ENCODE peak calls at places on chromosomes 5 and 9, in nine cellular contexts. K is left cardiac atrium; U is right cardiac atrium; C is RWPE2; O is activated CD8-positive, alpha-beta memory T cell treated with anti-CD3 and anti-CD28 coated beads, Interleukin-2, amount 10 ng/mL, durations not matched to agents 7 days and 5 days; S is effector memory CD8-positive, alpha-beta T cell; D is activated naive CD8-positive, alpha-beta T cell treated with anti-CD3 and anti-CD28 coated beads, Interleukin-2, amount 10 ng/mL, durations not matched to agents 7 days and 5 days; A is psoas muscle; N is heart left ventricle. E is an unnamed sample.

GRCh38 chr9:133242241-133242640 is 32.8 kb downstream of the ABO start:
- ATAC-seq in K (no peak), U (no peak), C (no peak), O (no peak), S (no peak), D (no peak), A (no peak), N (no peak), E (no peak)

GRCh38 chr5:92641031-92641962 is 939.7 kb downstream of the NR2F1-AS1 start:
- ATAC-seq in K (peak), U (peak), C (peak), O (no peak), S (no peak), D (no peak), A (no peak), N (peak), E (no peak)

GRCh38 chr9:134441227-134442086 is 115.2 kb downstream of the RXRA start:
- ATAC-seq in K (no peak), U (peak), C (no peak), O (no peak), S (no peak), D (no peak), A (peak), N (no peak), E (no peak)

GRCh38 chr9:74644015-74644414 is 146.9 kb downstream of the RORB start:
- ATAC-seq in K (no peak), U (no peak), C (no peak), O (no peak), S (no peak), D (no peak), A (no peak), N (no peak), E (no peak)

GRCh38 chr9:138022756-138023393 is 145.3 kb downstream of the CACNA1B start:
- ATAC-seq in K (no peak), U (no peak), C (no peak), O (no peak), S (no peak), D (no peak), A (no peak), N (no peak), E (no peak)

GRCh38 chr9:23779220-23779619 is 46.8 kb downstream of the ELAVL2 start:
- ATAC-seq in K (no peak), U (no peak), C (peak), O (no peak), S (no peak), D (no peak), A (no peak), N (peak), E (no peak)

GRCh38 chr5:66966439-66966838 is 230.2 kb downstream of the CD180 start:
- ATAC-seq in K (no peak), U (no peak), C (no peak), O (no peak), S (no peak), D (no peak), A (no peak), N (no peak), E (no peak)

GRCh38 chr5:164475339-164475977 is 970.0 kb downstream of the MAT2B start:
- ATAC-seq in K (no peak), U (no peak), C (peak), O (no peak), S (no peak), D (no peak), A (no peak), N (no peak), E (no peak)

GRCh38 chr5:38726279-38726678 is 119.5 kb upstream of the OSMR start:
- ATAC-seq in K (no peak), U (no peak), C (no peak), O (no peak), S (no peak), D (no peak), A (no peak), N (no peak), E (no peak)

GRCh38 chr9:77834898-77835505 is 186.9 kb upstream of the GNA14 start:
- ATAC-seq in K (no peak), U (no peak), C (no peak), O (no peak), S (no peak), D (no peak), A (no peak), N (no peak), E (no peak)

GRCh38 chr9:132486706-132487350 is 76.8 kb downstream of the CFAP77 start:
- ATAC-seq in K (no peak), U (peak), C (no peak), O (peak), S (peak), D (peak), A (no peak), N (no peak), E (peak)

GRCh38 chr9:90860826-90861225 is 59.2 kb downstream of the SYK start:
- ATAC-seq in K (peak), U (no peak), C (no peak), O (no peak), S (no peak), D (no peak), A (no peak), N (no peak), E (no peak)

GRCh38 chr9:93156475-93157008 is 22.5 kb upstream of the NINJ1 start:
- ATAC-seq in K (no peak), U (no peak), C (no peak), O (peak), S (peak), D (peak), A (no peak), N (no peak), E (peak)

GRCh38 chr5:52604151-52604550 is 183.6 kb upstream of the ITGA1 start:
- ATAC-seq in K (no peak), U (no peak), C (no peak), O (no peak), S (no peak), D (no peak), A (no peak), N (no peak), E (no peak)

GRCh38 chr9:132365986-132366385 is 11.2 kb upstream of the SETX start:
- ATAC-seq in K (no peak), U (no peak), C (no peak), O (no peak), S (no peak), D (no peak), A (no peak), N (no peak), E (no peak)

GRCh38 chr5:142863856-142864255 is 93.7 kb downstream of the ARHGAP26 start:
- ATAC-seq in K (no peak), U (no peak), C (no peak), O (no peak), S (no peak), D (no peak), A (no peak), N (no peak), E (no peak)

GRCh38 chr5:133381571-133382365 is 230.6 kb downstream of the FSTL4 start:
- ATAC-seq in K (no peak), U (no peak), C (no peak), O (no peak), S (no peak), D (no peak), A (no peak), N (no peak), E (no peak)

GRCh38 chr5:69432412-69433206 is 17.7 kb downstream of the MARVELD2 start:
- ATAC-seq in K (no peak), U (no peak), C (no peak), O (no peak), S (no peak), D (no peak), A (no peak), N (no peak), E (peak)

GRCh38 chr5:38845555-38846378 is at the start of gene OSMR:
- ATAC-seq in K (peak), U (peak), C (peak), O (no peak), S (no peak), D (no peak), A (peak), N (peak), E (peak)

E was measured in activated T-helper 17 cell treated with anti-CD3 and anti-CD28 coated beads, Interleukin-2, amount 50 U/mL, for 72 hours.